ENCODE peak calls at places on chromosomes 7 and 10, in six cellular contexts. L is midbrain; D is activated T-cell treated with anti-CD3 and anti-CD28 coated beads, Interleukin-2, amount 50 U/mL, for 1 hour; Q is fibroblast of pulmonary artery; P is ecto neural progenitor cell; H is stimulated activated CD8-positive, alpha-beta memory T cell treated with anti-CD3 and anti-CD28 coated beads, Interleukin-2, amount 100 ng/mL, for 48 hours. M is an unnamed sample.

GRCh38 chr10:79024716-79025112 is 44.1 kb upstream of the ZMIZ1 start:
- DNase-seq in P (no peak), L (no peak), Q (no peak), H (no peak), D (no peak), M (no peak)

GRCh38 chr10:113987805-113988204 is 55.9 kb upstream of the ADRB1 start:
- DNase-seq in P (no peak), L (no peak), H (no peak), Q (peak), D (no peak), M (no peak)

GRCh38 chr7:139603896-139604295 is 80.4 kb downstream of the CLEC2L start:
- DNase-seq in H (no peak), Q (no peak), D (no peak), P (no peak), L (no peak), M (no peak)

GRCh38 chr10:119360181-119360921 is 153.0 kb downstream of the GRK5 start:
- DNase-seq in H (no peak), L (no peak), Q (no peak), P (no peak), D (no peak), M (no peak)

GRCh38 chr10:89064764-89065163 is 74.2 kb downstream of the FAS start:
- DNase-seq in H (no peak), D (no peak), Q (peak), P (no peak), L (peak), M (no peak)

GRCh38 chr7:11699666-11700065 is 132.3 kb downstream of the THSD7A start:
- DNase-seq in H (no peak), Q (no peak), P (no peak), L (no peak), D (no peak), M (no peak)

GRCh38 chr10:125343118-125343752 is 182.9 kb upstream of the CTBP2 start:
- DNase-seq in L (no peak), H (no peak), P (no peak), Q (peak), D (no peak), M (no peak)

GRCh38 chr7:156777364-156778069 is 115.5 kb downstream of the LMBR1 start:
- DNase-seq in L (no peak), Q (no peak), H (no peak), P (no peak), D (no peak), M (no peak)

GRCh38 chr7:28784166-28784870 is 173.8 kb downstream of the TRIL start:
- DNase-seq in D (no peak), H (no peak), L (no peak), Q (no peak), P (no peak), M (no peak)